ENCODE peak calls at places on chromosomes 13 and 19, in four cellular contexts. V is IMR-90, H is mesendoderm, U is H9. L is an unnamed sample.

GRCh38 chr13:51849145-51850101 is 4.4 kb upstream of the TMEM272 start:
- DNase-seq in U (peak), V (peak), H (peak), L (peak)

GRCh38 chr19:38666662-38667448 is 19.4 kb downstream of the ACTN4 start:
- DNase-seq in V (peak), H (peak), U (no peak), L (no peak)

GRCh38 chr19:6433165-6433564 is 398 bp downstream of the SLC25A41 start:
- DNase-seq in V (no peak), U (no peak), H (no peak), L (no peak)

GRCh38 chr13:23714672-23715071 is 144.5 kb downstream of the TNFRSF19 start:
- DNase-seq in U (no peak), H (no peak), V (no peak), L (no peak)

GRCh38 chr19:35015576-35016351 is 14.5 kb upstream of the SCN1B start:
- DNase-seq in H (no peak), U (no peak), V (peak), L (no peak)

GRCh38 chr13:78607409-78608253 is 4.3 kb upstream of the POU4F1 start:
- DNase-seq in U (peak), H (peak), V (no peak), L (no peak)

GRCh38 chr19:49861127-49861526 is 6.2 kb downstream of the PNKP start:
- DNase-seq in H (no peak), U (peak), V (no peak), L (peak)

GRCh38 chr19:5693195-5694166 is 3.4 kb downstream of the RPL36 start:
- DNase-seq in V (no peak), U (peak), H (no peak), L (no peak)

GRCh38 chr19:3115916-3116602 is 19.8 kb upstream of the GNA15 start:
- DNase-seq in V (no peak), H (peak), U (peak), L (no peak)

GRCh38 chr19:23597661-23598060 is 89.4 kb downstream of the ZNF675 start:
- DNase-seq in V (no peak), U (no peak), H (no peak), L (no peak)

GRCh38 chr13:51996660-51997059 is 14.6 kb downstream of the ATP7B start:
- DNase-seq in V (no peak), U (no peak), H (no peak), L (no peak)

GRCh38 chr19:4908781-4909171 is 525 bp upstream of the UHRF1 start:
- DNase-seq in H (no peak), V (no peak), U (no peak), L (peak)

GRCh38 chr19:56664511-56664910 is 7.0 kb downstream of the ZNF835 start:
- DNase-seq in U (no peak), V (no peak), H (no peak), L (no peak)

DNA sequence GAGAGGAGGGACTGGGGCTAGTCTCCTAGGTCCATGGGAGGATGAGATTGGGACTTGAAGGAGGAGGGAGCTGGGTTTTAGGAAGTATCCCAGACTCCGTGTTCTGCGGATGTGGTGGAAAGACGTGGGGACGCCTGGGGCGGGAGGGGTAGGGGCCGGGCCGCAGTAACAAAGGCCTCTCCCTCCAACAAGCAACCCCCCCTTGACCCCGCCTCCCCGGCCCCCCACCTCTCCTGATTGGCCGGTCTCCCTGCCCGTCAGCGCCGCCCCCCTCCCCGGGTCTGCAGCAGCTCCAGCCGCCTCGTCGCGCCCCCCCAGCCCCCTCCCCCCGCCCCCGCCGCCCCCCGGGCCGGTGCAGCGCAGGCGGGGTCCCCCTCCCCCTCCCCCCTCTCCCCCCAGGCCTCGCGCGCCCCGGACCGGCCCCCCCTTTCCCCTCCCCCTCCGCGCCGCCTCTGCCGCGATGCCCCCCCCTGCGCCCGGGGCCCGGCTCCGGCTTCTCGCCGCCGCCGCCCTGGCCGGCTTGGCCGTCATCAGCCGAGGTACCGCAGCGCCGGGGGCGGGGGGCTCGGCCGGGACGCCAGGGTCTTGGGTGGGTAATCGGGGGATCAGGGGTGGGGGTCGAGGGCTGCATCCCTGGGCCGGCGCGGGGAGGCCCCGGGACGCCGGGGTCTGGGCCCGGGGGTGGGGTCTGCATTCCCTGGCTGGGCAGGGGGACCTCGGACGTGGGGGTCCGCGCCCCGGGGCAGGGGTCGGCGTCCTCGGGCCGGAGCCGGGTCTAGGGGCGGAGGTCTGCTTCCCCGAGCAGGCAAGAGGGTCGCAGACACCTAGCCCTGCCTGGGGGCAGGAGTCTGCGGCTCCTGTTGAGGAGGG is at the start of gene IGLON5:
- DNase-seq in H (peak), V (no peak), U (peak), L (no peak)
- H3K27ac ChIP-seq in H (no peak), V (no peak), U (no peak), L (no peak)

DNA sequence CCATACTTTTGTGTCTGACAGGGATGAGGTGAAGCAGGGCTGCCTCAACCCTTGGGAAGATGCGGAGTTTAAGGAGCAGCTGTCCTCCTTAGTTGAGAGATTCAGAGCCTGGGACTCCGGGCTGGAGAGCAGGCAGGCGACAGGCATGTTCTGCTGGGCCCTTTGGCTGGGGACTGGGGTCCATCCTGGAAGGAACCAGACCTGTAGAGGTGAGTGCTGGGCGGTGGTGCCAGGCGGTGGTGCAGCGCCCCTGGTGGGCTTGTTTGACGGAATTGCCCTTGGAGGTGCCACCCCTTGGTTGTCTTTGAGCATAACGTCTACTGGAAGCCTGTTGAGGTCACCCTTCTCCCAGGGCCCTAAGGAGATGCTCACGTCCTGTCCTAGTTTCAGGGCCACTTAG is 20.6 kb upstream of the SLC15A1 start:
- DNase-seq in H (peak), V (no peak), U (peak), L (no peak)
- H4K5ac ChIP-seq in H (no peak), V (no peak), U (no peak), L (no peak)

GRCh38 chr19:55489711-55490477 is 1.7 kb downstream of the SSC5D start:
- DNase-seq in U (no peak), H (no peak), V (no peak), L (no peak)
- H3K18ac ChIP-seq in U (no peak), H (no peak), V (no peak), L (peak)

GRCh38 chr19:58434217-58434616 is 5.7 kb downstream of the ZNF132 start:
- DNase-seq in H (no peak), U (no peak), V (peak), L (no peak)

GRCh38 chr19:58440556-58440955 is 603 bp upstream of the ZNF132 start:
- DNase-seq in H (no peak), U (no peak), V (no peak), L (no peak)

DNA sequence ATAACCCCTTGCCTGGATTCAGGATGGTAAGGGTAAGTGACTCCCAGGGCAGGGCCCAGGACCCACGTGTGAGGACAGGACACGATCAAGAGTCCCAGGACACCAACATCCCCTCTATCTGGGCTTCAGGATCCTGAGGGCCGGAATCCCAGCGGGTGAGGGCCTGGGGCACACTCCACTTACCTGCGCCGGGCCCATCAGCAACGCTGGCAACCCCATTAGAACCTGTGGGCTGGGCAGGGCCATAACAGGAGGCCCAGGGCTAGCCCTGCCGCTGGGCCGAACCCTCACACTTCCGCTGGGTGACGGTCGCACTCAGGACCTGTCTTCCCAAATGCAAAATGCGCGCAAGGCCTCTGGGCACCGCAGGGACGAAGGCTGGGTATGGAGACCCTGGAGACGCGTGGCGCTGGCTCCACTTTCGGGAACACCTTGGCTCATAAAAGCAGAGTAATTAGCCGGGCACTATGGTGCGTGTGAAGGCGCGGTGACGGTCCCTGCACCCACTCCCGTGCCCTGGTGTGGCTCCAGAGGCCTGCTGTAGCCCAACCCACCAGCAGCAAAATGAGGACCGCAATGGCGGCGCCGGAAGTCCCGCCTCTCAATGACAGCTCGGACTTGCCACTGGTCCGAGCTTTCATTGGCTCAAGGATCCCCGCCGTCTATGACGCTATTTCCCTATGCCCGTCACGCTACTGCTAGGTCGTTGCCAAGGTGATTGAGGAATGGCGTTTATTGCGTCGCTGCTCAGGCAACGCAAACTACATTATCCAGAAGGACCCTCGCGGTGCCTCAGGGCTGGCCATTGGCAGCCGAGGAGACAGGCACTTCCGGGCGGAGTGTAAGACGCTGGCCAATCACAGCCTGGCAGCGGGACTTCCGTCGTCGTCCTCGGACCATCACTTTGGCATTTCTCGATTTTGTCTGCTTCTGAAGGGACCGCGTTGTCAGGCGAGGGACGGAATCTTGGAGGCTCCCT is at the start of gene ZNF132:
- DNase-seq in U (peak), H (peak), V (peak), L (peak)
- H3K27ac ChIP-seq in U (no peak), H (no peak), V (peak), L (peak)

DNA sequence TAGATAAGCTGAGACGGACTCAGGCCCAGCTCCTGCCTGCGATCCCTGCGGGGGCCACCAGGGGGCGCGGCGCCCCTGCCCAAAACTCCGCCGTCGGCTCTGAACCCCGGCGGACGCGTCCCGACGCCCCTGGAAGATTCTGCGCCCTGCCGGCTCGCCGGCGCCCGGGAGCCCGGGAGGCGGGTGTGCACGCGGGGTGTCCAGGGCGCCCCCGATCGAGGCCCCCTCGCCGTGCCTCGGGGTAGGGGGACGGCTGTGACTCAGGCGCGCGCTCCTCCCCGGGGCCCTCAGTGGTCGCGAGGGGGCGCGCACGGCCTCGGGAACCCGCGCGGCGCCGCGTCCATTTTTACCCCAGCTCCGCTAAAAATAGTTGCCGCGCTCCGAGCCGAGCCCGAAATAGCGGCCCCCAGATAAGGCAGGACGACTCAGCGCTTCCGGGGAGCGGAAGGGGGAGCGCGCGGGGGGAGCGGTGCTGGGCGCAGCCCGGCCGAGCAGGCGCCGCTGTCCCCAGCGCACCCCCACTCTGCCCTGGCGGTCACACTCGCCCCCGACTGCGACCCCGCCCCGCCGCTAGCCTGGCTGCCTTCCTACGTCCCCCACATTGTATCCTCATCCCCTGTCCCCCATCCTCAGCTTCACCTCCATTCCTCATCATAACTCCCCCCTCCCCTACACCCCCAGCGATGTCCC is 16.0 kb upstream of the ERCC1 start:
- DNase-seq in H (peak), U (peak), V (peak), L (no peak)
- H4K5ac ChIP-seq in H (no peak), U (no peak), V (peak), L (peak)

GRCh38 chr13:112095354-112095753 is 28.4 kb downstream of the SOX1 start:
- DNase-seq in U (no peak), V (no peak), H (no peak), L (peak)
- H3K18ac ChIP-seq in U (no peak), V (no peak), H (no peak), L (no peak)

GRCh38 chr13:99736541-99736940 is 235.0 kb downstream of the ZIC5 start:
- DNase-seq in V (no peak), H (no peak), U (no peak), L (peak)

GRCh38 chr13:99737456-99737855 is 234.1 kb downstream of the ZIC5 start:
- DNase-seq in U (no peak), V (no peak), H (no peak), L (peak)

GRCh38 chr13:99733346-99733745 is 232.1 kb downstream of the TM9SF2 start:
- DNase-seq in V (no peak), H (no peak), U (no peak), L (no peak)

GRCh38 chr13:99731747-99732146 is 230.5 kb downstream of the TM9SF2 start:
- DNase-seq in H (peak), V (no peak), U (no peak), L (no peak)

GRCh38 chr13:99734013-99734693 is 232.9 kb downstream of the TM9SF2 start:
- DNase-seq in V (no peak), U (no peak), H (no peak), L (no peak)
- H3K27ac ChIP-seq in V (no peak), U (no peak), H (no peak), L (no peak)

DNA sequence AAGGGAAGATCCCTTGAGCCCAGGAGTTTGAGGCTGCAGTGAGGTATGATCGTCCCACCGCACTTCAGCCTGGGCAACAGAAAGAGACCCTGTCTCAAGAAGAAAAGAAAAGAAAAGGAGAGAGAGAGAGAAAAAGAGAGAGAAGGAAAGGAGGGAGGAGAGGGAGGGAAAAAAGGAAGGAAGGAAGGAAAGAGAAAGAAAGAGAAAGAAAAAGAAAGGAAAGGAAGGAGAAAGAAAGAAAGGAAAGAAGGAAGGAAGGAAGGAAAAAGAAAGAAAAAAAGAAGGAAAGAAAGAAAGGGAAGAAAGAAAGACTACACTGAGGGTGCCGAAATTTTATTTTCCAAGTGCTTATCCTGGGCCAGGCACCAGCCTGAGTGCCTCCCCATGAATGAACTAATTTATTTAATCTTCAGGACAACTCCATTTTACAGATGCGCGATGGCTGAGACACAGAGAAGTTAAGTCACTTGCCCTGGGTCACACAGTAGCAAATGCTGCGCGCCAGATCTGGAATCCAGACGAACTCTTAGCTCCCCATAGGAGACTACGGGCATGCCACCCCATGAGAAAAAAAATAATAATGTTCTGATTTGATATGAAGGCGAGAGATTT is 2.7 kb downstream of the CDC42EP5 start:
- DNase-seq in H (no peak), U (no peak), V (no peak), L (no peak)
- H4K5ac ChIP-seq in H (no peak), U (no peak), V (no peak), L (no peak)

DNA sequence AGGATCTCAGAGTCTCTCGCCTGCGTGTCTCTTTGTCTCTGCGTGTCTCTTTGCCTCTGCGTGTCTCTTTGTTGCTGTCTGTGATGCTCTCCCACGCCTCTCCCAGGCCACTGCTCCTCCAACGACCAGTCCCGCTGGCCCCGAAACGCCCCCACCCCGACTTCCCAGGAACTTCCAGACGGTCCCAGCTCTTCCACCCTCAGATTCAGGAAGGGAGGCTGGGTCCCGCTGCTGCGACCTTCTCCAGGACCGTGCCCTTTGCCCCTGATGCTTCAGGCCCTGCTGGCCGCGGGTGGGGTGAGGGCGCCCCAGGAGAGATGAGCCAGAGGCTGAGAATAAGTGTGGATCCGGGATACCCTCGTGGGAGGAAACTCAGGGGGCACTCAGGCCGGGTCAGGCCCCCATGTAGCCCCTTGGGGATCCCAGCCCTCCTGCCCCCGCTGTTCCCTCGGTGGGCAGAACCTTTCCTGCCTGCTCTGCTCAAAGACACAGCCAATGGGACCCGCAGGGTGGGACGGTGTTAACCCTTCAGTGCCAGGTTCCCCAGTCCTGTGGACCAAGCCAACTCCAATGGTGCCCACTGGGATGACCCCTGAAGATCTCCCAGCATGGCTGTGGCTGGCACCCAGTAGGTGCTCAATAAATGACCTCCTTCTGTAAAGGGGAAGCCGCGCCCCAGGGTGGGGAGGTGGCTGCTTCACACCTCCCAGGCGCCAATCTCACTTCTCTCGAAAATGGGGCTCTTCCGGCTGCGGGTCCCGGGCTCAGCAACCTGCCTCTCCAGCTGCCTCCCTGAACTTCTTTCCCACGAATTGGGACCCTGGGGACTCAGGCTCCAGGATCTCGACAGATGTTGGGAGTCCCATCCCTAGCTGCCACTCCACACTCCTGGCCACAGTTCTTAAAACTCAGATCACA is 1.5 kb upstream of the S1PR5 start:
- DNase-seq in V (no peak), H (no peak), U (no peak), L (peak)
- H3K18ac ChIP-seq in V (no peak), H (no peak), U (no peak), L (peak)

DNA sequence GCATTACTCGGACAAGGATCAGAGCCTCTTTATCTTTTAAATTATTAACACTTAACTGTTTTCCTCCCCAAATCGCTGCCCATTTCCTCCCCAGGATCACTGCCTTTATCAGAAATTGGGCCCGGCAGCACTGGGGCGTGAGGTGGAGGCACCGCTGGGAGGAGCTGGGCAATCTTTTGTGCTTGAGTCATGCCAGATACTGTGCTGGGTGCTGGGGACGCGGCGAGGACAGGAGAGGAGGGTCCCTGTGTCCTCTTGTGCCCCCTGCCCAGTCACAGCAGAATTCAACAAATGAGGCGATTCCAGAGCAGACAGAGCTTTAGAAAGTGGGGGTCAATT is 347.8 kb downstream of the ZNF536 start:
- DNase-seq in U (peak), H (peak), V (no peak), L (peak)
- H3K27ac ChIP-seq in U (no peak), H (no peak), V (no peak), L (no peak)

L was measured in H1.